ENCODE peak calls at places on chromosomes 13 and 19, in ten cellular contexts. H is tibial nerve; L is heart left ventricle; P is NCI-H1092 treated with DMSO at 0.1 percent for 48 hours; C is stimulated activated CD4-positive, alpha-beta T cell treated with anti-CD3 and anti-CD28 coated beads, Interleukin-15, amount 100 ng/mL, for 24 hours; G is EH; U is mucosa of gallbladder; B is ELF-1; Z is hypothalamus; F is choroid plexus epithelial cell. D is an unnamed sample.

GRCh38 chr13:97223711-97224461 is 1.8 kb downstream of the MBNL2 start:
- DNase-seq in B (peak; percentile 70), U (peak; percentile 79), P (peak; percentile 91), Z (peak; percentile 51), G (peak; percentile 95), C (peak; percentile 21), F (peak; percentile 97), H (peak; percentile 81), L (peak; percentile 42), D (peak; percentile 91)

GRCh38 chr13:112466132-112467025 is 90.2 kb downstream of the SPACA7 start:
- DNase-seq in L (no peak), C (no peak), F (no peak), B (no peak), H (no peak), G (no peak), P (no peak), U (no peak), Z (no peak), D (no peak)

GRCh38 chr13:33199282-33199850 is 86.2 kb downstream of the STARD13 start:
- DNase-seq in L (no peak), F (no peak), U (no peak), Z (no peak), G (no peak), H (no peak), C (no peak), P (no peak), B (no peak), D (no peak)

GRCh38 chr13:98717256-98717655 is 35.2 kb downstream of the SLC15A1 start:
- DNase-seq in P (no peak), Z (no peak), G (no peak), L (no peak), F (no peak), U (peak; percentile 28), C (no peak), B (no peak), H (no peak), D (no peak)

GRCh38 chr19:35055715-35056179 is 14.2 kb downstream of the HPN start:
- DNase-seq in Z (no peak), L (no peak), H (no peak), B (peak; percentile 86), G (no peak), F (no peak), C (no peak), U (no peak), P (no peak), D (peak; percentile 8)

GRCh38 chr19:9709305-9709704 is 34.4 kb upstream of the ZNF562 start:
- DNase-seq in F (no peak), L (no peak), H (no peak), U (no peak), G (no peak), Z (peak; percentile 18), B (no peak), P (no peak), C (no peak), D (no peak)

GRCh38 chr19:54485846-54486245 is 12.8 kb upstream of the CDC42EP5 start:
- DNase-seq in Z (no peak), F (peak; percentile 23), H (no peak), U (no peak), G (no peak), L (no peak), C (no peak), P (no peak), B (no peak), D (no peak)

GRCh38 chr19:36009633-36010379 is 1.2 kb upstream of the SYNE4 start:
- DNase-seq in U (no peak), L (no peak), C (no peak), B (no peak), Z (no peak), P (no peak), F (no peak), G (no peak), H (no peak), D (no peak)

GRCh38 chr13:77448689-77449088 is 86.8 kb upstream of the SCEL start:
- DNase-seq in H (no peak), C (no peak), L (peak; percentile 26), F (no peak), P (no peak), Z (no peak), U (no peak), B (peak; percentile 49), G (no peak), D (no peak)

GRCh38 chr13:30196025-30196424 is 111.3 kb downstream of the KATNAL1 start:
- DNase-seq in U (no peak), P (peak; percentile 20), C (no peak), L (no peak), F (peak; percentile 83), H (no peak), Z (no peak), G (peak; percentile 20), B (peak; percentile 92), D (peak; percentile 59)

GRCh38 chr19:10898633-10899032 is 27.3 kb downstream of the CARM1 start:
- DNase-seq in Z (no peak), U (no peak), F (no peak), P (no peak), H (no peak), L (no peak), B (no peak), C (no peak), G (no peak), D (no peak)

GRCh38 chr19:574658-575526 is 2.5 kb downstream of the BSG start:
- DNase-seq in L (peak; percentile 82), G (peak; percentile 46), F (peak; percentile 76), Z (no peak), U (no peak), P (no peak), B (peak; percentile 68), H (no peak), C (no peak), D (peak; percentile 37)

GRCh38 chr19:36152061-36152885 is at the start of gene COX7A1:
- DNase-seq in U (no peak), B (no peak), F (peak; percentile 65), G (peak; percentile 67), C (no peak), L (peak; percentile 91), H (peak; percentile 57), P (no peak), Z (no peak), D (no peak)

GRCh38 chr13:111179908-111180756 is 65.0 kb downstream of the ARHGEF7 start:
- DNase-seq in P (no peak), U (no peak), C (peak; percentile 19), B (no peak), Z (no peak), L (no peak), G (peak; percentile 75), F (no peak), H (no peak), D (no peak)

GRCh38 chr13:30307194-30307965 is at the start of gene KATNAL1:
- DNase-seq in G (peak; percentile 74), C (peak; percentile 80), H (peak; percentile 55), U (peak; percentile 62), B (peak; percentile 74), L (peak; percentile 89), P (peak; percentile 87), Z (peak; percentile 83), F (peak; percentile 76), D (peak; percentile 87)

GRCh38 chr19:19742773-19743172 is 9.9 kb upstream of the ZNF14 start:
- DNase-seq in Z (no peak), L (no peak), P (no peak), C (no peak), G (no peak), F (no peak), B (no peak), H (no peak), U (no peak), D (no peak)

GRCh38 chr13:81990652-81991051 is 1649.7 kb upstream of the SPRY2 start:
- DNase-seq in F (no peak), B (peak; percentile 60), H (no peak), P (no peak), U (no peak), Z (no peak), L (no peak), C (no peak), G (no peak), D (no peak)

GRCh38 chr19:49570138-49570856 is 10.1 kb downstream of the NOSIP start:
- DNase-seq in P (peak; percentile 70), L (peak; percentile 51), H (peak; percentile 72), G (peak; percentile 85), F (peak; percentile 91), U (peak; percentile 75), C (peak; percentile 71), Z (peak; percentile 53), B (peak; percentile 84), D (peak; percentile 89)

GRCh38 chr13:32932376-32932775 is 83.8 kb upstream of the KL start:
- DNase-seq in P (no peak), C (no peak), U (no peak), H (no peak), Z (no peak), L (no peak), F (peak; percentile 23), G (peak; percentile 24), B (no peak), D (no peak)

GRCh38 chr19:50433201-50434180 is 799 bp downstream of the MYBPC2 start:
- DNase-seq in C (no peak), U (no peak), P (no peak), F (no peak), H (no peak), B (no peak), G (no peak), L (no peak), Z (no peak), D (no peak)

GRCh38 chr19:8681345-8682021 is 17.1 kb downstream of the ACTL9 start:
- DNase-seq in H (no peak), G (no peak), P (no peak), U (no peak), B (no peak), F (no peak), C (no peak), Z (no peak), L (no peak), D (no peak)

GRCh38 chr19:39325778-39326680 is 5.4 kb upstream of the LRFN1 start:
- DNase-seq in G (peak; percentile 36), B (no peak), F (no peak), C (no peak), H (no peak), Z (no peak), P (no peak), U (no peak), L (no peak), D (no peak)

GRCh38 chr13:92745233-92745632 is 481.4 kb upstream of the GPC6 start:
- DNase-seq in H (no peak), Z (no peak), P (no peak), F (no peak), U (no peak), C (no peak), B (no peak), G (no peak), L (no peak), D (no peak)

GRCh38 chr13:19069684-19070397 is 111.8 kb downstream of the TUBA3C start:
- DNase-seq in B (no peak), F (no peak), L (no peak), Z (no peak), C (no peak), G (no peak), U (no peak), H (no peak), P (no peak), D (no peak)

GRCh38 chr13:75495938-75496337 is 14.0 kb upstream of the TBC1D4 start:
- DNase-seq in U (no peak), L (no peak), Z (no peak), B (no peak), P (no peak), H (no peak), F (peak; percentile 93), G (peak; percentile 85), C (no peak), D (peak; percentile 46)

GRCh38 chr13:36261976-36262375 is 35.6 kb downstream of the CCDC169 start:
- DNase-seq in Z (no peak), C (no peak), G (no peak), F (peak; percentile 29), B (no peak), U (no peak), H (peak; percentile 66), P (no peak), L (no peak), D (no peak)

GRCh38 chr19:38975861-38976271 is 324 bp upstream of the FBXO17 start:
- DNase-seq in H (no peak), U (peak; percentile 25), L (no peak), C (no peak), G (peak; percentile 48), P (no peak), F (peak; percentile 51), B (peak; percentile 68), Z (no peak), D (peak; percentile 45)

GRCh38 chr19:21697171-21697570 is 70.2 kb downstream of the ZNF100 start:
- DNase-seq in C (no peak), F (no peak), B (no peak), L (no peak), Z (no peak), H (no peak), G (no peak), U (no peak), P (no peak), D (no peak)